ENCODE peak calls at places on chromosomes 7 and 10, in five cellular contexts. J, B, E, F and A are unnamed samples.

GRCh38 chr7:151767557-151767956 is 109.4 kb downstream of the PRKAG2 start:
- DNase-seq in J (no peak), B (no peak), E (no peak), F (no peak), A (no peak)

GRCh38 chr7:126698446-126698845 is 554.3 kb downstream of the GRM8 start:
- DNase-seq in J (no peak), B (no peak), E (no peak), F (no peak), A (no peak)

GRCh38 chr7:128139406-128139805 is 101.7 kb upstream of the LEP start:
- DNase-seq in J (no peak), B (no peak), E (no peak), F (no peak), A (no peak)

GRCh38 chr7:10474048-10474447 is 499.6 kb upstream of the PHF14 start:
- DNase-seq in J (no peak), B (no peak), E (no peak), F (no peak), A (no peak)

GRCh38 chr7:154699421-154699820 is 303.5 kb downstream of the PAXIP1 start:
- DNase-seq in J (peak; percentile 37), B (no peak), E (no peak), F (no peak), A (no peak)

GRCh38 chr10:89645742-89646172 is 715 bp upstream of the PANK1 start:
- DNase-seq in J (no peak), B (no peak), E (no peak), F (no peak), A (no peak)

GRCh38 chr7:39754326-39755120 is 131.2 kb downstream of the RALA start:
- DNase-seq in J (no peak), B (no peak), E (no peak), F (no peak), A (peak; percentile 41)

GRCh38 chr7:474605-475424 is 44.8 kb downstream of the PDGFA start:
- DNase-seq in J (no peak), B (peak; percentile 6), E (no peak), F (no peak), A (no peak)

GRCh38 chr7:105014725-105015630 is 973 bp downstream of the KMT2E start:
- DNase-seq in J (peak; percentile 79), B (no peak), E (no peak), F (peak; percentile 65), A (peak; percentile 49)

GRCh38 chr10:126841341-126841902 is 63.8 kb upstream of the DOCK1 start:
- DNase-seq in J (no peak), B (no peak), E (no peak), F (no peak), A (no peak)

GRCh38 chr7:99258501-99258900 is 14.1 kb upstream of the MYH16 start:
- DNase-seq in J (no peak), B (no peak), E (no peak), F (no peak), A (no peak)

GRCh38 chr10:61097026-61097425 is 153.0 kb upstream of the RHOBTB1 start:
- DNase-seq in J (no peak), B (no peak), E (no peak), F (no peak), A (no peak)

GRCh38 chr7:20316706-20317105 is 14.0 kb upstream of the ITGB8 start:
- DNase-seq in J (no peak), B (no peak), E (no peak), F (no peak), A (no peak)

GRCh38 chr7:27220440-27220955 is 20.6 kb upstream of the HOXA13 start:
- DNase-seq in J (no peak), B (no peak), E (no peak), F (no peak), A (no peak)

GRCh38 chr10:48792687-48793096 is 108.0 kb downstream of the WDFY4 start:
- DNase-seq in J (no peak), B (no peak), E (no peak), F (no peak), A (no peak)

GRCh38 chr7:212754-213153 is 20.4 kb downstream of the FAM20C start:
- DNase-seq in J (no peak), B (no peak), E (no peak), F (no peak), A (no peak)

GRCh38 chr10:99926925-99927718 is 82.6 kb downstream of the DNMBP start:
- DNase-seq in J (no peak), B (peak; percentile 66), E (peak; percentile 50), F (no peak), A (no peak)

GRCh38 chr10:99467236-99467999 is 37.0 kb upstream of the GOT1 start:
- DNase-seq in J (no peak), B (no peak), E (no peak), F (no peak), A (no peak)

GRCh38 chr10:6844251-6844650 is 264.2 kb upstream of the PRKCQ start:
- DNase-seq in J (no peak), B (no peak), E (no peak), F (no peak), A (no peak)

DNA sequence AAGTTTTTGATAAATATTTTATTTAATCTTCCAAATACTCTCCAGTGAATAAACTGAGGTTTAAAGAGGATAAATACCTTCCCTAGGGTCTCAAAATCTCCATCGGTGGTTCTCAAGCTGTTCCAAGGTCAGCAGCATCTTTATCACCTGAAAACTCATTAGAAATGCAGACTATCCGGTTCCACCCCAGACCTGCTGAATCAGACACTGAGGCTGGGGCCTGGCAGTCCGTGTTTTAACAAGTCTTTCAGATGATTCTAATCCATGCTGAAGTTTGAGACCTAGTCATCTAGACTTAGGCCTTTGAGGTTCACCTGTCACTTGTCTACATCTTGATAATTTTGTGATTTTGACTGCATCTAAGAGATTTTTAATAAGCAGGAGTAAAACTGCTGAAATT is 37.5 kb downstream of the PLEKHA8 start:
- DNase-seq in J (no peak), B (no peak), E (no peak), F (no peak), A (no peak)
- TF ChIP-seq CTCF in J (no peak), B (no peak), E (no peak), F (no peak), A (no peak)

GRCh38 chr10:94286898-94287297 is 75.8 kb downstream of the NOC3L start:
- DNase-seq in J (no peak), B (no peak), E (no peak), F (no peak), A (no peak)
- H3K27ac ChIP-seq in J (no peak overlapping the region), B (no peak overlapping the region), E (no peak overlapping the region), F (no peak overlapping the region), A (no peak overlapping the region)

DNA sequence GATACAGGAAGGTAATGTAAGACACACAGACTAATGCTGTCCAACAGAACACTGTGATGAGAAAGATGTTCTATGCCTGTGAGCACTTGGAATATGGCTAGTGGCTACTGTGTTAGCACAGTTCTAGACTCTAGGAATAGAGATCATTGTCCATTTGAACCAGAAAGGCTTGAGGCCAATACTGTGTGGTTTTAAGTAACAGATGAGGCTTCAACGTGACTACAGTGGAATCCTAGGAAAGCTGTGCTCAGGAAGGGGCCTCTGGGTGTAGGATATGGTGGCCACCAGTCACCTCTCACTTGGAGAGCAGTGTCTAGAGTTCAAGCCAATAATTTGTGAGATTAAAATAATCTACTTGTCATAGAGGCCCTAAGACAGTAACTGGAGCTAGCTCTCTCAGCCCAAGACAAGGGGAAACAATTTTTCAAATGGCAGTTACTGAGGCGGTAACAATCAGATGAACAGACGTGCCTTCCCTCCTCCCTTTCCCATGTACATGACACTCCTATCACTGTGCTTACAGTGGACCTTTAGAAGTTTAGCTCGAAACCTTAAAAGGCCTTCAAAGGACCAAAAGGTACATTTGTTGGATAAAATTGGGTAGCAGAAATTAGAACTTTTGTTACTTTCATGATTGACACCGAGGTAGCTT is 10.2 kb downstream of the ZDHHC16 start:
- DNase-seq in J (no peak), B (no peak), E (no peak), F (no peak), A (no peak)
- H3K36me3 ChIP-seq in J (peaks cover 84% of the 10 kb centered on the region), B (peaks cover 87% of the 10 kb centered on the region), E (peaks cover 21% of the 10 kb centered on the region), F (peaks cover 97% of the 10 kb centered on the region), A (peaks cover 95% of the 10 kb centered on the region)

DNA sequence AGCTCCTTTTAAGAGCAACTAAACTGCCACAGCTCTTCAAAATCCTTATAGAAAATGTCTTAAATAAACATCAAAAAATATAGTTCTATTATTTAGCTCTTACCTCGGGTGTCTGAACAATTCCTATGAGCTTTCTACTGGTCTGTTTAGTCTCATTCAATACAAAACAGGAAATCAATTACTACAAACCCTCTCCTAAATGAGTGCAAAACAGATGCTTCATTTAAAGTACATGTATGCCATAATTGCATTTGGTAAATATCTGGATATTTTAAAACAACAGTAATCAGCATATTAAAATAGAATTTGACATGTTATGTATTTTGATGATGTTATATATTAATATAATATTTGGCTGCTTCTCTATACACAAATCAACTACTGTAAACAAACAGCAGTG is 38.5 kb upstream of the MTPN start:
- DNase-seq in J (no peak), B (no peak), E (no peak), F (no peak), A (no peak)
- TF ChIP-seq CTCF in J (no peak), B (no peak), E (no peak), F (no peak), A (no peak)

DNA sequence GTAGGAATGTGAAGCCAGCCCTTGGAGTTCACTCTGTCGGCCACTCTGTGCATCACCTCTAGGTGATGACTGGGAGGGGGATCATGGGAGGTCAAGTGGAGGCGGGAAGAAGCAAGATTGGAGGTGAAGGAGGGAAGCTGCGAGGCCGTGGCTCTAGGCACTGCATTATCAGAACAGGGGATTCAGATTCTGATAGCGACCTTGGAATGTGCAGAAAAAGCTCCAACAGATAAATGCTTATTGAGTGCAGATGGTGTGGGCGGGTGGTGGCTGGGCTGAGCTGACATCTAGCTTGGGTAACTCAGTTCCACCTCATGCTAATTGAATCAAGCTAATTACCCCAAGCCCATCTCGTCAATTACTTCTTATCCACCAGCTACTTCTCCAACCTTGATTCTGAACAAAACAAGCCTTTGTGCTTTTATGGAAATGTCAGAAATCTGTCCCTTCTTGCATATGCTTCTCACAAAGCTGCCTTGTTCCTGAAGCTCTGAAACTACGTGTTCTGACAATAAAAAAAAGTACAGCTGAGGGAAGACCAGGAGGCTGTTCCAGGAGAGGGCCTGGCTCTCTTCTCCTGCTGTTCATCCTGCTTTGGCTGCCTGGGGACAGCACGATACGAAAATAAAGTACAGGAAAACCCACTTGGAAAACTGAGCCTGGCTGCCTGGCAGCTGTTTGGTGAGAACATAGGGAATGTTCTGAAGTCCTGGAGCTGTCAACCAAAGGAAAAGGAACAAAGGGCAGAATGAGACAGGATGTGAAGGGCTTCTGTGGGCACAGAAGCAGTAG is 27.5 kb downstream of the STRA8 start:
- DNase-seq in J (no peak), B (no peak), E (no peak), F (no peak), A (peak; percentile 45)
- H3K27ac ChIP-seq in J (no peak overlapping the region), B (peak overlapping the region; percentile 16), E (no peak overlapping the region), F (no peak overlapping the region), A (peak overlapping the region; percentile 40)

GRCh38 chr10:74953214-74953613 is 126.8 kb downstream of the KAT6B start:
- DNase-seq in J (no peak), B (no peak), E (no peak), F (no peak), A (no peak)
- H3K36me3 ChIP-seq in J (no peaks in the 10 kb centered on the region), B (no peaks in the 10 kb centered on the region), E (no peaks in the 10 kb centered on the region), F (no peaks in the 10 kb centered on the region), A (no peaks in the 10 kb centered on the region)